ENCODE peak calls at places on chromosomes 16 and 17, in five cellular contexts. One of them, this sample, is unnamed. For H3K4me1, the result is how much of the 10 kb centered on the place peaks cover.

GRCh38 chr17:81601525-81602120 is 35.3 kb downstream of the NPLOC4 start:
- DNase-seq in Peyer's patch: no peak
- DNase-seq in upper lobe of right lung: no peak
- DNase-seq in CD4-positive, alpha-beta memory T cell: no peak
- DNase-seq in endodermal cell: peak
- DNase-seq in this sample: no peak

GRCh38 chr16:31713945-31714898 is 159.4 kb upstream of the ZNF267 start:
- DNase-seq in Peyer's patch: no peak
- DNase-seq in CD4-positive, alpha-beta memory T cell: no peak
- DNase-seq in endodermal cell: peak
- DNase-seq in upper lobe of right lung: no peak
- DNase-seq in this sample: no peak

GRCh38 chr16:49701867-49702494 is 153.9 kb downstream of the ZNF423 start:
- DNase-seq in upper lobe of right lung: no peak
- DNase-seq in CD4-positive, alpha-beta memory T cell: no peak
- DNase-seq in Peyer's patch: peak
- DNase-seq in endodermal cell: peak
- DNase-seq in this sample: peak

GRCh38 chr17:75508122-75508719 is 7.1 kb downstream of the CASKIN2 start:
- DNase-seq in CD4-positive, alpha-beta memory T cell: no peak
- DNase-seq in upper lobe of right lung: no peak
- DNase-seq in endodermal cell: no peak
- DNase-seq in Peyer's patch: no peak
- DNase-seq in this sample: peak

GRCh38 chr17:1270210-1271019 is at the start of gene BHLHA9:
- DNase-seq in endodermal cell: peak
- DNase-seq in CD4-positive, alpha-beta memory T cell: no peak
- DNase-seq in Peyer's patch: no peak
- DNase-seq in upper lobe of right lung: no peak
- DNase-seq in this sample: no peak

GRCh38 chr17:2157081-2157480 is 102.2 kb downstream of the HIC1 start:
- DNase-seq in endodermal cell: no peak
- DNase-seq in CD4-positive, alpha-beta memory T cell: no peak
- DNase-seq in upper lobe of right lung: no peak
- DNase-seq in Peyer's patch: no peak
- DNase-seq in this sample: no peak

GRCh38 chr16:27364493-27365141 is 37.4 kb upstream of the IL21R start:
- DNase-seq in CD4-positive, alpha-beta memory T cell: no peak
- DNase-seq in endodermal cell: no peak
- DNase-seq in Peyer's patch: no peak
- DNase-seq in upper lobe of right lung: peak
- DNase-seq in this sample: no peak

GRCh38 chr17:9266769-9267168 is 245.5 kb downstream of the NTN1 start:
- DNase-seq in Peyer's patch: no peak
- DNase-seq in upper lobe of right lung: no peak
- DNase-seq in endodermal cell: no peak
- DNase-seq in CD4-positive, alpha-beta memory T cell: no peak
- DNase-seq in this sample: no peak

GRCh38 chr17:32803544-32803943 is 73.4 kb downstream of the MYO1D start:
- DNase-seq in endodermal cell: no peak
- DNase-seq in upper lobe of right lung: no peak
- DNase-seq in CD4-positive, alpha-beta memory T cell: no peak
- DNase-seq in Peyer's patch: no peak
- DNase-seq in this sample: no peak

GRCh38 chr17:21298983-21299519 is 14.5 kb downstream of the MAP2K3 start:
- DNase-seq in Peyer's patch: no peak
- DNase-seq in endodermal cell: no peak
- DNase-seq in CD4-positive, alpha-beta memory T cell: peak
- DNase-seq in upper lobe of right lung: peak
- DNase-seq in this sample: peak

GRCh38 chr17:59785091-59785799 is 77.8 kb downstream of the VMP1 start:
- DNase-seq in CD4-positive, alpha-beta memory T cell: no peak
- DNase-seq in Peyer's patch: no peak
- DNase-seq in endodermal cell: no peak
- DNase-seq in upper lobe of right lung: no peak
- DNase-seq in this sample: no peak

GRCh38 chr17:68468785-68469184 is 11.5 kb upstream of the WIPI1 start:
- DNase-seq in CD4-positive, alpha-beta memory T cell: no peak
- DNase-seq in upper lobe of right lung: no peak
- DNase-seq in Peyer's patch: no peak
- DNase-seq in endodermal cell: peak
- DNase-seq in this sample: no peak

GRCh38 chr17:61467416-61468262 is 15.4 kb downstream of the TBX4 start:
- DNase-seq in upper lobe of right lung: peak
- DNase-seq in Peyer's patch: no peak
- DNase-seq in endodermal cell: peak
- DNase-seq in CD4-positive, alpha-beta memory T cell: no peak
- DNase-seq in this sample: peak

GRCh38 chr16:56695246-56695645 is 13.0 kb downstream of the MT1X start:
- DNase-seq in upper lobe of right lung: no peak
- DNase-seq in CD4-positive, alpha-beta memory T cell: no peak
- DNase-seq in endodermal cell: no peak
- DNase-seq in Peyer's patch: no peak
- DNase-seq in this sample: no peak

GRCh38 chr17:77909236-77909635 is 49.3 kb upstream of the TNRC6C start:
- DNase-seq in upper lobe of right lung: peak
- DNase-seq in CD4-positive, alpha-beta memory T cell: no peak
- DNase-seq in Peyer's patch: no peak
- DNase-seq in endodermal cell: peak
- DNase-seq in this sample: peak

GRCh38 chr16:20822451-20823128 is 16.3 kb downstream of the REXO5 start:
- DNase-seq in upper lobe of right lung: no peak
- DNase-seq in Peyer's patch: no peak
- DNase-seq in CD4-positive, alpha-beta memory T cell: no peak
- DNase-seq in endodermal cell: no peak
- DNase-seq in this sample: no peak

GRCh38 chr16:85206472-85207356 is 94.4 kb upstream of the CIBAR2 start:
- DNase-seq in CD4-positive, alpha-beta memory T cell: no peak
- DNase-seq in upper lobe of right lung: peak
- DNase-seq in Peyer's patch: peak
- DNase-seq in endodermal cell: peak
- DNase-seq in this sample: peak
- H3K4me3 ChIP-seq in CD4-positive, alpha-beta memory T cell: no peak
- H3K4me3 ChIP-seq in upper lobe of right lung: no peak
- H3K4me3 ChIP-seq in Peyer's patch: no peak
- H3K4me3 ChIP-seq in endodermal cell: no peak
- H3K4me3 ChIP-seq in this sample: no peak

GRCh38 chr17:65548570-65548969 is 12.9 kb downstream of the AXIN2 start:
- DNase-seq in Peyer's patch: no peak
- DNase-seq in upper lobe of right lung: no peak
- DNase-seq in CD4-positive, alpha-beta memory T cell: no peak
- DNase-seq in endodermal cell: no peak
- DNase-seq in this sample: no peak

GRCh38 chr17:65552214-65552613 is 9.2 kb downstream of the AXIN2 start:
- DNase-seq in Peyer's patch: no peak
- DNase-seq in CD4-positive, alpha-beta memory T cell: no peak
- DNase-seq in upper lobe of right lung: no peak
- DNase-seq in endodermal cell: no peak
- DNase-seq in this sample: no peak

GRCh38 chr17:65550758-65551157 is 10.7 kb downstream of the AXIN2 start:
- DNase-seq in endodermal cell: no peak
- DNase-seq in Peyer's patch: no peak
- DNase-seq in upper lobe of right lung: no peak
- DNase-seq in CD4-positive, alpha-beta memory T cell: no peak
- DNase-seq in this sample: no peak

GRCh38 chr17:65551641-65552040 is 9.8 kb downstream of the AXIN2 start:
- DNase-seq in upper lobe of right lung: no peak
- DNase-seq in endodermal cell: no peak
- DNase-seq in CD4-positive, alpha-beta memory T cell: no peak
- DNase-seq in Peyer's patch: no peak
- DNase-seq in this sample: peak

DNA sequence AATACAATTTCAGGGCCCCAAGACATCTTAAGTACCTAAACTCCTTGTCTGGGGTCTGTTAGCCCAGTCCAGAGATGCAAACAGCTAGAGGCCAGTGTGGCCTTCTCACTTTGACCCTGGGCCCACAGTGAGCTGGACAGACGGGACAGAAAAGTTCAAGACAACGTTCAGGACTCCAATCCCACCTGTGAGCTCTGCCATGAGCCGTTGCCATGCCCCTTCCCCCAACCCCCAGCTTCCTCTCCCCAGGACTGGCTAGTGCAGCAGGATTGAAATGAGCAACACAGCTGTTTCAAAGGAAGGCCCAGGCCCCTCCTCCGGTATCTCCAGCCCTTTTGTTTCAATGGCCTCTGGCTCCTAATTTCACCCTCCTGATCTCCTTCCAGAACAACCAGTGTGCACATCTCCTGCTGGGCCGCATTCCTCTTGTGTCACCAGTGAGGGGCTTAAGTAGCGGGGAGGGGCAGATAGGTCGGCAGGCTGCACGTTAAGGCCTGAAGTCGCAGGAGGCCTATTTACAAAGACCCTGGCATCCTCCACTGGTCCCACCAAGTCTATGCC is 11.3 kb downstream of the AXIN2 start:
- DNase-seq in endodermal cell: peak
- DNase-seq in Peyer's patch: no peak
- DNase-seq in CD4-positive, alpha-beta memory T cell: no peak
- DNase-seq in upper lobe of right lung: no peak
- DNase-seq in this sample: no peak
- H3K4me1 ChIP-seq in endodermal cell: under half
- H3K4me1 ChIP-seq in Peyer's patch: under half
- H3K4me1 ChIP-seq in CD4-positive, alpha-beta memory T cell: under half
- H3K4me1 ChIP-seq in upper lobe of right lung: half or more
- H3K4me1 ChIP-seq in this sample: under half

GRCh38 chr17:44687752-44688151 is 1.8 kb downstream of the CCDC43 start:
- DNase-seq in upper lobe of right lung: no peak
- DNase-seq in endodermal cell: no peak
- DNase-seq in Peyer's patch: no peak
- DNase-seq in CD4-positive, alpha-beta memory T cell: no peak
- DNase-seq in this sample: no peak

GRCh38 chr17:44693609-44694008 is 4.0 kb upstream of the CCDC43 start:
- DNase-seq in CD4-positive, alpha-beta memory T cell: no peak
- DNase-seq in upper lobe of right lung: no peak
- DNase-seq in endodermal cell: no peak
- DNase-seq in Peyer's patch: no peak
- DNase-seq in this sample: no peak

GRCh38 chr17:44689492-44690217 is at the start of gene CCDC43:
- DNase-seq in upper lobe of right lung: peak
- DNase-seq in Peyer's patch: peak
- DNase-seq in CD4-positive, alpha-beta memory T cell: peak
- DNase-seq in endodermal cell: peak
- DNase-seq in this sample: peak

GRCh38 chr17:44688675-44689491 is 693 bp downstream of the CCDC43 start:
- DNase-seq in endodermal cell: no peak
- DNase-seq in upper lobe of right lung: no peak
- DNase-seq in CD4-positive, alpha-beta memory T cell: no peak
- DNase-seq in Peyer's patch: no peak
- DNase-seq in this sample: no peak

DNA sequence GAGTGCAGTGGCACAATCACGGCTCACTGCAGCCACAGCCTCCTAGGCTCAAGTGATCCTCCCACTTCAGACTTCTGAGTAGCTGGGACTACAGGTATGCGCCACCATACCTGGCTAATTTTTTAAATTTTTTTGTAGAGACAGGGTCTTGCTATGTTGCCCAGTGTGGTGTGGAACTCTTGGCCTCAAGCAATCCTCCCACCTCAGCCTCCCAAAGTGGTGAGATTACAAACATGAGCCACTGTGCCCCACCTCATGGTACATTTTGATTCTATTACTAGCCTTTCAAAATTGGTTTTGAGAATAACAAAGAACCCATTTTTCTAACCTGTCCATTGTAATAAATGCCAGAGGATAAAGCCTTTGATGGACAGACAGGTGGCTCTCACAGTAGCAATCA is 1.4 kb downstream of the CCDC43 start:
- DNase-seq in upper lobe of right lung: no peak
- DNase-seq in CD4-positive, alpha-beta memory T cell: no peak
- DNase-seq in endodermal cell: no peak
- DNase-seq in Peyer's patch: no peak
- DNase-seq in this sample: peak
- H3K4me3 ChIP-seq in upper lobe of right lung: no peak
- H3K4me3 ChIP-seq in CD4-positive, alpha-beta memory T cell: no peak
- H3K4me3 ChIP-seq in endodermal cell: peak
- H3K4me3 ChIP-seq in Peyer's patch: no peak
- H3K4me3 ChIP-seq in this sample: no peak

GRCh38 chr17:42406602-42407288 is 16.3 kb downstream of the CAVIN1 start:
- DNase-seq in upper lobe of right lung: no peak
- DNase-seq in CD4-positive, alpha-beta memory T cell: no peak
- DNase-seq in endodermal cell: peak
- DNase-seq in Peyer's patch: no peak
- DNase-seq in this sample: no peak
- H3K4me1 ChIP-seq in upper lobe of right lung: half or more
- H3K4me1 ChIP-seq in CD4-positive, alpha-beta memory T cell: under half
- H3K4me1 ChIP-seq in endodermal cell: under half
- H3K4me1 ChIP-seq in Peyer's patch: half or more
- H3K4me1 ChIP-seq in this sample: under half

DNA sequence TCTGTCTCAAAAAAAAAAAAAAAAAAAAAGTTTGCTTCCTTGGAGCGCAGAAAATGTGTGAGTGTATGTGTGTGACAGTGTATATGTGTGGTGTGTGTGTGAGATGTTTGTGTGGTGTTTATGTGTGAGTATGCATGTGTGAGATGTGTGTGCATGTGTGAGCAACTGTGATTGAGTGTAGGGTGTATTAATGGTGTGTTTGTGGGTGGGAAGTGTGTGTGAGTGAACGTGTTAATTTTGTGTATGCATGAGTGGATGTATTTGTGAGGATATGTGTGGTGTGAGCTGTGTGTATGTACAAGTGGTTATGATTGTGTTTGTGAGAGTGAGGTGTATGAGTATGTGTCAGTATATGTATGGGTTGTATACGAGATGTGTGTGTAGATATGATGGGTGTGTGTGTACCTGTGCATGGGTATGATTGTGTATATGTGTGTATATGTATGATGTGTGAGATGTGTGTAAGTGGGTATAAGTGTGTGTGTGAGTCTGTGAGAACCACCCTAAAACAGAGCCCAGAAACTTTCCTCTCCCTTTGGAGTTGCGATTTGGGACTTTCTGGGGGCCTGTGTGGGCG is 22.5 kb upstream of the ETV4 start:
- DNase-seq in endodermal cell: no peak
- DNase-seq in upper lobe of right lung: no peak
- DNase-seq in Peyer's patch: no peak
- DNase-seq in CD4-positive, alpha-beta memory T cell: no peak
- DNase-seq in this sample: no peak
- H3K4me3 ChIP-seq in endodermal cell: no peak
- H3K4me3 ChIP-seq in upper lobe of right lung: no peak
- H3K4me3 ChIP-seq in Peyer's patch: no peak
- H3K4me3 ChIP-seq in CD4-positive, alpha-beta memory T cell: no peak
- H3K4me3 ChIP-seq in this sample: no peak

GRCh38 chr16:89312194-89312593 is 94.7 kb downstream of the ZNF778 start:
- DNase-seq in Peyer's patch: peak
- DNase-seq in CD4-positive, alpha-beta memory T cell: no peak
- DNase-seq in upper lobe of right lung: no peak
- DNase-seq in endodermal cell: no peak
- DNase-seq in this sample: peak

GRCh38 chr16:89314357-89314756 is 96.9 kb downstream of the ZNF778 start:
- DNase-seq in endodermal cell: no peak
- DNase-seq in upper lobe of right lung: no peak
- DNase-seq in CD4-positive, alpha-beta memory T cell: peak
- DNase-seq in Peyer's patch: peak
- DNase-seq in this sample: peak

GRCh38 chr16:89314858-89315257 is 97.4 kb downstream of the ZNF778 start:
- DNase-seq in upper lobe of right lung: no peak
- DNase-seq in CD4-positive, alpha-beta memory T cell: no peak
- DNase-seq in endodermal cell: no peak
- DNase-seq in Peyer's patch: no peak
- DNase-seq in this sample: no peak

GRCh38 chr16:89312598-89313299 is 95.2 kb downstream of the ZNF778 start:
- DNase-seq in CD4-positive, alpha-beta memory T cell: no peak
- DNase-seq in endodermal cell: no peak
- DNase-seq in Peyer's patch: no peak
- DNase-seq in upper lobe of right lung: no peak
- DNase-seq in this sample: peak

GRCh38 chr16:89313583-89313982 is 96.1 kb downstream of the ZNF778 start:
- DNase-seq in upper lobe of right lung: no peak
- DNase-seq in endodermal cell: no peak
- DNase-seq in CD4-positive, alpha-beta memory T cell: no peak
- DNase-seq in Peyer's patch: no peak
- DNase-seq in this sample: no peak
- H3K4me1 ChIP-seq in upper lobe of right lung: under half
- H3K4me1 ChIP-seq in endodermal cell: under half
- H3K4me1 ChIP-seq in CD4-positive, alpha-beta memory T cell: half or more
- H3K4me1 ChIP-seq in Peyer's patch: half or more
- H3K4me1 ChIP-seq in this sample: under half

This sample was measured in right cardiac atrium.